ENCODE peak calls at places on chromosomes 2 and 18, in six cellular contexts. U is neural progenitor cell, A is GM23338, T is GM23248, N is PC-9, I is PC-3. Q is an unnamed sample.

GRCh38 chr2:201699384-201699783 is 940 bp upstream of the MPP4 start:
- DNase-seq in I (no peak), T (peak; percentile 15), U (no peak), A (peak; percentile 40), N (no peak), Q (no peak)

GRCh38 chr2:83802604-83803003 is 656.5 kb downstream of the SUCLG1 start:
- DNase-seq in I (no peak), N (no peak), U (no peak), T (no peak), A (no peak), Q (no peak)

GRCh38 chr2:120398051-120398960 is 52.4 kb downstream of the INHBB start:
- DNase-seq in A (no peak), I (peak; percentile 88), T (peak; percentile 68), U (no peak), N (peak; percentile 98), Q (no peak)

GRCh38 chr2:134737671-134738070 is 18.9 kb upstream of the TMEM163 start:
- DNase-seq in I (peak; percentile 28), N (no peak), U (no peak), A (no peak), T (no peak), Q (no peak)

GRCh38 chr2:27798476-27798875 is 27.0 kb downstream of the MRPL33 start:
- DNase-seq in N (no peak), T (no peak), U (no peak), I (no peak), A (no peak), Q (no peak)

GRCh38 chr18:33440011-33440383 is 524 bp downstream of the CCDC178 start:
- DNase-seq in U (peak; percentile 83), T (peak; percentile 65), N (no peak), A (peak; percentile 82), I (peak; percentile 1), Q (no peak)

GRCh38 chr18:34159691-34160185 is 65.0 kb downstream of the NOL4 start:
- DNase-seq in N (no peak), A (no peak), T (no peak), I (no peak), U (no peak), Q (no peak)

GRCh38 chr18:79388043-79388442 is 7.7 kb upstream of the NFATC1 start:
- DNase-seq in I (no peak), A (no peak), T (no peak), N (no peak), U (no peak), Q (no peak)

GRCh38 chr2:64225491-64225890 is 81.3 kb upstream of the PELI1 start:
- DNase-seq in N (peak; percentile 31), T (peak; percentile 53), A (no peak), U (no peak), I (peak; percentile 55), Q (no peak)

GRCh38 chr2:161371869-161372268 is 44.2 kb upstream of the TBR1 start:
- DNase-seq in I (no peak), U (no peak), A (no peak), N (no peak), T (no peak), Q (no peak)

GRCh38 chr2:153770359-153770991 is 101.2 kb upstream of the GALNT13 start:
- DNase-seq in U (peak; percentile 22), T (peak; percentile 7), A (peak; percentile 26), I (peak; percentile 8), N (no peak), Q (no peak)

GRCh38 chr18:9861157-9861556 is 24.6 kb upstream of the TXNDC2 start:
- DNase-seq in I (no peak), U (no peak), T (no peak), N (no peak), A (no peak), Q (peak; percentile 55)
- H3K4me1 ChIP-seq in I (no peaks in the 10 kb centered on the region), U (no peaks in the 10 kb centered on the region), T (no peaks in the 10 kb centered on the region), N (peaks cover 8% of the 10 kb centered on the region), A (no peaks in the 10 kb centered on the region), Q (peaks cover 22% of the 10 kb centered on the region)

GRCh38 chr2:177077778-177078177 is 134.8 kb upstream of the HNRNPA3 start:
- DNase-seq in T (no peak), I (no peak), U (no peak), A (no peak), N (no peak), Q (no peak)
- TF ChIP-seq EZH2 in T (no peak), I (no peak), U (no peak), A (no peak), N (no peak), Q (no peak)

DNA sequence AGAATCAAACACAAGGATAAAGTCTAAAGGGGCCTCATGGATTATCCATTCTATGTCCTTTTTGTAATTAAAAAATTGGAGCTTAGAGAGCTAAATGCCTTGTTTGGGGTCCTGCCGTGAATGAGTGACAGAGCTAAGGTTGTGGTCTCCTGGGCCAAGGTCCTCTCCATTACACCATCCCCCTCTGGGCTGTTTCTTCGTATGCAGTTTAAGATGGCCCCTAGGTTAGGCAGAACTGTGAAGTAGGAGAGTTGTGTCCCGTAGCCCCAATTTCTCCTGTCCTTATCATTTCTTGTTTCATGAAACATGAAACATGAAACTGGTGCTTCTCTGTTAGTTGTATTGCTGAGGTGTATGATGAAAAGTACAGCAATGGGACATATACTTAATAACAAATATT is 32.9 kb downstream of the CRIM1 start:
- DNase-seq in U (no peak), A (no peak), I (no peak), N (no peak), T (no peak), Q (no peak)
- H3F3A ChIP-seq in U (peaks cover 9% of the 10 kb centered on the region), A (no peaks in the 10 kb centered on the region), I (no peaks in the 10 kb centered on the region), N (peaks cover 21% of the 10 kb centered on the region), T (peaks cover 97% of the 10 kb centered on the region), Q (no peaks in the 10 kb centered on the region)

GRCh38 chr2:226756131-226756530 is 43.5 kb downstream of the IRS1 start:
- DNase-seq in A (no peak), N (peak; percentile 94), U (no peak), T (peak; percentile 69), I (peak; percentile 92), Q (no peak)

GRCh38 chr2:226747288-226747687 is 52.3 kb downstream of the IRS1 start:
- DNase-seq in A (no peak), N (no peak), I (no peak), T (no peak), U (no peak), Q (no peak)

GRCh38 chr2:226754821-226755536 is 44.6 kb downstream of the IRS1 start:
- DNase-seq in A (no peak), I (no peak), U (no peak), N (no peak), T (peak; percentile 16), Q (no peak)

GRCh38 chr2:226752887-226753286 is 46.7 kb downstream of the IRS1 start:
- DNase-seq in N (no peak), A (no peak), U (no peak), T (no peak), I (no peak), Q (no peak)
- H3K4me1 ChIP-seq in N (peaks cover 14% of the 10 kb centered on the region), A (peaks cover 18% of the 10 kb centered on the region), U (peaks cover 11% of the 10 kb centered on the region), T (peaks cover 28% of the 10 kb centered on the region), I (peaks cover 21% of the 10 kb centered on the region), Q (no peaks in the 10 kb centered on the region)

DNA sequence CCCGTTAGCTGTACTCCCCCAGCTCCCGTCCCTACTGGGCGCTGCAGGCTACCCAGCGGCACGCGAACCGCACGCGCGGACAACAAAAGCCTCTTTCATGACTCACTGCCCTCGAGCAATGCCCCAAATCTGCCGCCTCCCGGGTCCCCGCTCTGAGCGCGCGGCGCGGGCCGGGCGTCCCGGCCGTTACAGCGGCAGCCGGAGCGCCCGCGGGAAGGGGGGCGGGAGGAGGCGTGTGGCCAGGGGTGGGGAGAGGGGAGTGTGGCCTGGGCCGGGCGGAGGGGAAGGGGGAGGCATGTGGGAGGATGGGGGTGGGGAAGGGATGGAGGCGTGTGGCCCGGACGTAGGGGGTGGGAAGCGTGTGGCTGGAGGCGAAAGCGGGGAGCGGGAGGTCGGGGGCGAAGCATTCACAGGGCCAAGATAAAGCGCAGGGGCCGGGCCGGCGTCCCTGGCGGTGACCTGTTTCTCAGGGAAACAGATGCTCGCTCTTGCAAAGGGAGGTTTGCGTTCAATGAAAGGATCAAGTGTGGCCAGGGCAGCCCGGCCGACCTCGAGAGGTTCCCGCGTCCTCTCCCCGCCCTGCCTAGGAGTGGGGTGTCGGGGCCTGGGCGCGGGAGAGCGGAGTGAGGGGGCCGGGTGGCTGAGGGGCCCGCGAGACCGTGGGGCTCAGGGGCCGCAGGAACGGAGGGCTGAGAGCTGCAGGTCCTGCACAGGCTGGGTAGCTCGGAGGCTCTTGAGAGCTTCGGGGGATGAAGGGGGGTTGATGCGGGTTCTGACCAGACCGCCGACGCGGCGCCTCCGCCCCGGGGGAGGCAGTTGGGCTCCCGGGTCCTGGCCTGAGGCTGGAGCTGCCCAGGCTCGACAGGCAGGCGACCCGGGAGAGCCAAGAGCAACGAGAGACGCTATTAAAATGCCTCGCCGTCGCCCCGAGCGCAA is 3.5 kb upstream of the NEUROD1 start:
- DNase-seq in N (no peak), T (peak; percentile 61), I (no peak), U (peak; percentile 95), A (peak; percentile 85), Q (peak; percentile 15)
- TF ChIP-seq EZH2 in N (no peak), T (no peak), I (no peak), U (peak; percentile 38), A (peak; percentile 58), Q (no peak)

GRCh38 chr2:88855620-88856408 is 164.3 kb downstream of the RPIA start:
- DNase-seq in A (no peak), T (no peak), I (no peak), N (no peak), U (no peak), Q (no peak)
- H3F3A ChIP-seq in A (no peaks in the 10 kb centered on the region), T (no peaks in the 10 kb centered on the region), I (no peaks in the 10 kb centered on the region), N (no peaks in the 10 kb centered on the region), U (no peaks in the 10 kb centered on the region), Q (no peaks in the 10 kb centered on the region)